ENCODE peak calls at places on chromosomes 16 and 17, in six cellular contexts. One of them, this sample, is unnamed.

GRCh38 chr17:40340880-40341807 is 23.4 kb downstream of the GJD3 start:
- DNase-seq in naive B cell: peak
- DNase-seq in OCI-LY7: peak
- DNase-seq in mesenchymal stem cell: peak
- DNase-seq in activated T-helper 9 cell treated with anti-CD3 and anti-CD28 coated beads, Interleukin-2, amount 50 U/mL, for 16 hours: peak
- DNase-seq in NCI-H774: peak
- DNase-seq in this sample: no peak

GRCh38 chr16:6484931-6485330 is 847.7 kb upstream of the RBFOX1 start:
- DNase-seq in naive B cell: no peak
- DNase-seq in OCI-LY7: no peak
- DNase-seq in mesenchymal stem cell: no peak
- DNase-seq in activated T-helper 9 cell treated with anti-CD3 and anti-CD28 coated beads, Interleukin-2, amount 50 U/mL, for 16 hours: no peak
- DNase-seq in NCI-H774: no peak
- DNase-seq in this sample: no peak

GRCh38 chr16:22214402-22214801 is 8.3 kb downstream of the EEF2K start:
- DNase-seq in naive B cell: no peak
- DNase-seq in OCI-LY7: no peak
- DNase-seq in mesenchymal stem cell: no peak
- DNase-seq in activated T-helper 9 cell treated with anti-CD3 and anti-CD28 coated beads, Interleukin-2, amount 50 U/mL, for 16 hours: no peak
- DNase-seq in NCI-H774: no peak
- DNase-seq in this sample: no peak

GRCh38 chr17:38921756-38922411 is 3.5 kb upstream of the LASP1NB start:
- DNase-seq in naive B cell: no peak
- DNase-seq in OCI-LY7: no peak
- DNase-seq in mesenchymal stem cell: no peak
- DNase-seq in activated T-helper 9 cell treated with anti-CD3 and anti-CD28 coated beads, Interleukin-2, amount 50 U/mL, for 16 hours: no peak
- DNase-seq in NCI-H774: no peak
- DNase-seq in this sample: no peak

GRCh38 chr17:2282297-2282873 is 21.2 kb downstream of the SMG6 start:
- DNase-seq in naive B cell: peak
- DNase-seq in OCI-LY7: peak
- DNase-seq in mesenchymal stem cell: peak
- DNase-seq in activated T-helper 9 cell treated with anti-CD3 and anti-CD28 coated beads, Interleukin-2, amount 50 U/mL, for 16 hours: no peak
- DNase-seq in NCI-H774: no peak
- DNase-seq in this sample: peak

GRCh38 chr16:89346869-89347268 is 129.4 kb downstream of the ZNF778 start:
- DNase-seq in naive B cell: no peak
- DNase-seq in OCI-LY7: no peak
- DNase-seq in mesenchymal stem cell: no peak
- DNase-seq in activated T-helper 9 cell treated with anti-CD3 and anti-CD28 coated beads, Interleukin-2, amount 50 U/mL, for 16 hours: no peak
- DNase-seq in NCI-H774: no peak
- DNase-seq in this sample: no peak

GRCh38 chr16:14374451-14375131 is 255.5 kb downstream of the PARN start:
- DNase-seq in naive B cell: no peak
- DNase-seq in OCI-LY7: no peak
- DNase-seq in mesenchymal stem cell: no peak
- DNase-seq in activated T-helper 9 cell treated with anti-CD3 and anti-CD28 coated beads, Interleukin-2, amount 50 U/mL, for 16 hours: no peak
- DNase-seq in NCI-H774: no peak
- DNase-seq in this sample: no peak

GRCh38 chr17:41984454-41984853 is 17.9 kb downstream of the CNP start:
- DNase-seq in naive B cell: no peak
- DNase-seq in OCI-LY7: no peak
- DNase-seq in mesenchymal stem cell: no peak
- DNase-seq in activated T-helper 9 cell treated with anti-CD3 and anti-CD28 coated beads, Interleukin-2, amount 50 U/mL, for 16 hours: no peak
- DNase-seq in NCI-H774: no peak
- DNase-seq in this sample: no peak

GRCh38 chr17:63533433-63534077 is 10.4 kb downstream of the KCNH6 start:
- DNase-seq in naive B cell: no peak
- DNase-seq in OCI-LY7: no peak
- DNase-seq in mesenchymal stem cell: no peak
- DNase-seq in activated T-helper 9 cell treated with anti-CD3 and anti-CD28 coated beads, Interleukin-2, amount 50 U/mL, for 16 hours: no peak
- DNase-seq in NCI-H774: no peak
- DNase-seq in this sample: no peak

GRCh38 chr17:56833023-56833811 is 503 bp downstream of the C17orf67 start:
- DNase-seq in naive B cell: peak
- DNase-seq in OCI-LY7: peak
- DNase-seq in mesenchymal stem cell: peak
- DNase-seq in activated T-helper 9 cell treated with anti-CD3 and anti-CD28 coated beads, Interleukin-2, amount 50 U/mL, for 16 hours: peak
- DNase-seq in NCI-H774: peak
- DNase-seq in this sample: no peak

GRCh38 chr17:78804777-78805176 is 22.7 kb upstream of the CYTH1 start:
- DNase-seq in naive B cell: no peak
- DNase-seq in OCI-LY7: no peak
- DNase-seq in mesenchymal stem cell: no peak
- DNase-seq in activated T-helper 9 cell treated with anti-CD3 and anti-CD28 coated beads, Interleukin-2, amount 50 U/mL, for 16 hours: no peak
- DNase-seq in NCI-H774: no peak
- DNase-seq in this sample: no peak

GRCh38 chr16:71933913-71934696 is 38.8 kb downstream of the IST1 start:
- DNase-seq in naive B cell: no peak
- DNase-seq in OCI-LY7: no peak
- DNase-seq in mesenchymal stem cell: peak
- DNase-seq in activated T-helper 9 cell treated with anti-CD3 and anti-CD28 coated beads, Interleukin-2, amount 50 U/mL, for 16 hours: no peak
- DNase-seq in NCI-H774: no peak
- DNase-seq in this sample: no peak

GRCh38 chr16:5510819-5511370 is 413.3 kb upstream of the EEF2KMT start:
- DNase-seq in naive B cell: no peak
- DNase-seq in OCI-LY7: no peak
- DNase-seq in mesenchymal stem cell: no peak
- DNase-seq in activated T-helper 9 cell treated with anti-CD3 and anti-CD28 coated beads, Interleukin-2, amount 50 U/mL, for 16 hours: no peak
- DNase-seq in NCI-H774: no peak
- DNase-seq in this sample: no peak

GRCh38 chr16:78133919-78134318 is 34.5 kb downstream of the WWOX start:
- DNase-seq in naive B cell: no peak
- DNase-seq in OCI-LY7: no peak
- DNase-seq in mesenchymal stem cell: no peak
- DNase-seq in activated T-helper 9 cell treated with anti-CD3 and anti-CD28 coated beads, Interleukin-2, amount 50 U/mL, for 16 hours: no peak
- DNase-seq in NCI-H774: peak
- DNase-seq in this sample: no peak

GRCh38 chr16:29011112-29011511 is 26.3 kb downstream of the LAT start:
- DNase-seq in naive B cell: no peak
- DNase-seq in OCI-LY7: no peak
- DNase-seq in mesenchymal stem cell: no peak
- DNase-seq in activated T-helper 9 cell treated with anti-CD3 and anti-CD28 coated beads, Interleukin-2, amount 50 U/mL, for 16 hours: no peak
- DNase-seq in NCI-H774: no peak
- DNase-seq in this sample: peak

GRCh38 chr17:8384801-8385335 is 1.9 kb upstream of the RPL26 start:
- DNase-seq in naive B cell: no peak
- DNase-seq in OCI-LY7: no peak
- DNase-seq in mesenchymal stem cell: peak
- DNase-seq in activated T-helper 9 cell treated with anti-CD3 and anti-CD28 coated beads, Interleukin-2, amount 50 U/mL, for 16 hours: no peak
- DNase-seq in NCI-H774: no peak
- DNase-seq in this sample: no peak

GRCh38 chr17:71084219-71084618 is 914.9 kb downstream of the KCNJ2 start:
- DNase-seq in naive B cell: no peak
- DNase-seq in OCI-LY7: peak
- DNase-seq in mesenchymal stem cell: peak
- DNase-seq in activated T-helper 9 cell treated with anti-CD3 and anti-CD28 coated beads, Interleukin-2, amount 50 U/mL, for 16 hours: no peak
- DNase-seq in NCI-H774: no peak
- DNase-seq in this sample: peak

GRCh38 chr17:48247038-48247437 is 139.5 kb downstream of the SNX11 start:
- DNase-seq in naive B cell: no peak
- DNase-seq in OCI-LY7: no peak
- DNase-seq in mesenchymal stem cell: no peak
- DNase-seq in activated T-helper 9 cell treated with anti-CD3 and anti-CD28 coated beads, Interleukin-2, amount 50 U/mL, for 16 hours: no peak
- DNase-seq in NCI-H774: no peak
- DNase-seq in this sample: no peak

GRCh38 chr16:57867000-57867561 is 64.8 kb upstream of the KIFC3 start:
- DNase-seq in naive B cell: no peak
- DNase-seq in OCI-LY7: no peak
- DNase-seq in mesenchymal stem cell: no peak
- DNase-seq in activated T-helper 9 cell treated with anti-CD3 and anti-CD28 coated beads, Interleukin-2, amount 50 U/mL, for 16 hours: no peak
- DNase-seq in NCI-H774: peak
- DNase-seq in this sample: no peak

GRCh38 chr16:55552621-55553020 is 13.9 kb upstream of the CAPNS2 start:
- DNase-seq in naive B cell: no peak
- DNase-seq in OCI-LY7: no peak
- DNase-seq in mesenchymal stem cell: peak
- DNase-seq in activated T-helper 9 cell treated with anti-CD3 and anti-CD28 coated beads, Interleukin-2, amount 50 U/mL, for 16 hours: no peak
- DNase-seq in NCI-H774: no peak
- DNase-seq in this sample: no peak

GRCh38 chr16:21708533-21709115 is 44.9 kb downstream of the OTOA start:
- DNase-seq in naive B cell: peak
- DNase-seq in OCI-LY7: peak
- DNase-seq in mesenchymal stem cell: peak
- DNase-seq in activated T-helper 9 cell treated with anti-CD3 and anti-CD28 coated beads, Interleukin-2, amount 50 U/mL, for 16 hours: peak
- DNase-seq in NCI-H774: peak
- DNase-seq in this sample: no peak

GRCh38 chr17:77827039-77827438 is 131.5 kb upstream of the TNRC6C start:
- DNase-seq in naive B cell: no peak
- DNase-seq in OCI-LY7: no peak
- DNase-seq in mesenchymal stem cell: no peak
- DNase-seq in activated T-helper 9 cell treated with anti-CD3 and anti-CD28 coated beads, Interleukin-2, amount 50 U/mL, for 16 hours: no peak
- DNase-seq in NCI-H774: no peak
- DNase-seq in this sample: no peak

GRCh38 chr16:57314161-57314785 is 29.8 kb upstream of the PLLP start:
- DNase-seq in naive B cell: no peak
- DNase-seq in OCI-LY7: no peak
- DNase-seq in mesenchymal stem cell: peak
- DNase-seq in activated T-helper 9 cell treated with anti-CD3 and anti-CD28 coated beads, Interleukin-2, amount 50 U/mL, for 16 hours: no peak
- DNase-seq in NCI-H774: no peak
- DNase-seq in this sample: no peak

GRCh38 chr16:84334058-84334457 is 34.3 kb upstream of the ATP2C2 start:
- DNase-seq in naive B cell: no peak
- DNase-seq in OCI-LY7: no peak
- DNase-seq in mesenchymal stem cell: no peak
- DNase-seq in activated T-helper 9 cell treated with anti-CD3 and anti-CD28 coated beads, Interleukin-2, amount 50 U/mL, for 16 hours: no peak
- DNase-seq in NCI-H774: no peak
- DNase-seq in this sample: no peak